ENCODE peak calls at places on chromosomes 11 and 22, in seven cellular contexts. One of them, this sample, is unnamed. For H3K4me1, the result is how much of the 10 kb centered on the place peaks cover.

GRCh38 chr11:101862410-101863233 is 52.2 kb upstream of the CEP126 start:
- DNase-seq in lower lobe of right lung: no peak
- DNase-seq in left ventricle myocardium inferior: no peak
- DNase-seq in HCT116: peak
- DNase-seq in CD8-positive, alpha-beta memory T cell: no peak
- DNase-seq in small intestine: peak
- DNase-seq in cardiac muscle cell: peak
- DNase-seq in this sample: no peak

GRCh38 chr11:93537022-93537421 is 6.2 kb downstream of the SMCO4 start:
- DNase-seq in HCT116: no peak
- DNase-seq in cardiac muscle cell: no peak
- DNase-seq in lower lobe of right lung: no peak
- DNase-seq in left ventricle myocardium inferior: peak
- DNase-seq in CD8-positive, alpha-beta memory T cell: no peak
- DNase-seq in small intestine: no peak
- DNase-seq in this sample: peak

GRCh38 chr11:36657610-36658225 is 59.7 kb upstream of the RAG2 start:
- DNase-seq in left ventricle myocardium inferior: no peak
- DNase-seq in CD8-positive, alpha-beta memory T cell: no peak
- DNase-seq in HCT116: no peak
- DNase-seq in cardiac muscle cell: no peak
- DNase-seq in lower lobe of right lung: no peak
- DNase-seq in small intestine: no peak
- DNase-seq in this sample: no peak

GRCh38 chr11:36343436-36343835 is 47.3 kb downstream of the PRR5L start:
- DNase-seq in CD8-positive, alpha-beta memory T cell: no peak
- DNase-seq in lower lobe of right lung: no peak
- DNase-seq in small intestine: no peak
- DNase-seq in HCT116: no peak
- DNase-seq in cardiac muscle cell: no peak
- DNase-seq in left ventricle myocardium inferior: no peak
- DNase-seq in this sample: no peak

GRCh38 chr11:67299471-67300191 is 3.7 kb upstream of the SSH3 start:
- DNase-seq in lower lobe of right lung: peak
- DNase-seq in small intestine: no peak
- DNase-seq in HCT116: no peak
- DNase-seq in cardiac muscle cell: no peak
- DNase-seq in CD8-positive, alpha-beta memory T cell: no peak
- DNase-seq in left ventricle myocardium inferior: no peak
- DNase-seq in this sample: peak

GRCh38 chr11:125164422-125165110 is at the start of gene PKNOX2:
- DNase-seq in small intestine: peak
- DNase-seq in CD8-positive, alpha-beta memory T cell: peak
- DNase-seq in HCT116: peak
- DNase-seq in cardiac muscle cell: peak
- DNase-seq in left ventricle myocardium inferior: peak
- DNase-seq in lower lobe of right lung: peak
- DNase-seq in this sample: peak

GRCh38 chr22:24186352-24186740 is 5.1 kb downstream of the SUSD2 start:
- DNase-seq in small intestine: no peak
- DNase-seq in left ventricle myocardium inferior: no peak
- DNase-seq in cardiac muscle cell: no peak
- DNase-seq in CD8-positive, alpha-beta memory T cell: peak
- DNase-seq in HCT116: no peak
- DNase-seq in lower lobe of right lung: no peak
- DNase-seq in this sample: no peak

GRCh38 chr22:19971276-19972124 is 29.9 kb upstream of the TXNRD2 start:
- DNase-seq in CD8-positive, alpha-beta memory T cell: no peak
- DNase-seq in HCT116: no peak
- DNase-seq in lower lobe of right lung: peak
- DNase-seq in cardiac muscle cell: no peak
- DNase-seq in small intestine: no peak
- DNase-seq in left ventricle myocardium inferior: no peak
- DNase-seq in this sample: no peak

GRCh38 chr22:33962409-33962808 is 42.1 kb upstream of the LARGE1 start:
- DNase-seq in CD8-positive, alpha-beta memory T cell: no peak
- DNase-seq in cardiac muscle cell: no peak
- DNase-seq in small intestine: no peak
- DNase-seq in left ventricle myocardium inferior: no peak
- DNase-seq in lower lobe of right lung: no peak
- DNase-seq in HCT116: no peak
- DNase-seq in this sample: no peak

GRCh38 chr11:2892215-2893020 is 6.8 kb upstream of the CDKN1C start:
- DNase-seq in HCT116: no peak
- DNase-seq in CD8-positive, alpha-beta memory T cell: peak
- DNase-seq in left ventricle myocardium inferior: peak
- DNase-seq in cardiac muscle cell: peak
- DNase-seq in small intestine: peak
- DNase-seq in lower lobe of right lung: peak
- DNase-seq in this sample: no peak

GRCh38 chr11:69537126-69537525 is 55.7 kb downstream of the LINC01488 start:
- DNase-seq in small intestine: no peak
- DNase-seq in lower lobe of right lung: no peak
- DNase-seq in cardiac muscle cell: no peak
- DNase-seq in HCT116: no peak
- DNase-seq in left ventricle myocardium inferior: no peak
- DNase-seq in CD8-positive, alpha-beta memory T cell: peak
- DNase-seq in this sample: no peak

GRCh38 chr22:50525991-50526848 is 822 bp upstream of the SCO2 start:
- DNase-seq in HCT116: no peak
- DNase-seq in small intestine: peak
- DNase-seq in lower lobe of right lung: peak
- DNase-seq in CD8-positive, alpha-beta memory T cell: peak
- DNase-seq in cardiac muscle cell: peak
- DNase-seq in left ventricle myocardium inferior: peak
- DNase-seq in this sample: peak

GRCh38 chr11:45470151-45471001 is 184.2 kb upstream of the SYT13 start:
- DNase-seq in CD8-positive, alpha-beta memory T cell: no peak
- DNase-seq in HCT116: no peak
- DNase-seq in lower lobe of right lung: no peak
- DNase-seq in cardiac muscle cell: no peak
- DNase-seq in left ventricle myocardium inferior: peak
- DNase-seq in small intestine: no peak
- DNase-seq in this sample: no peak

GRCh38 chr11:69372589-69373250 is 78.8 kb downstream of the MYEOV start:
- DNase-seq in lower lobe of right lung: no peak
- DNase-seq in CD8-positive, alpha-beta memory T cell: peak
- DNase-seq in HCT116: no peak
- DNase-seq in small intestine: no peak
- DNase-seq in left ventricle myocardium inferior: peak
- DNase-seq in cardiac muscle cell: no peak
- DNase-seq in this sample: no peak

GRCh38 chr22:29625090-29625825 is 21.8 kb downstream of the NF2 start:
- DNase-seq in left ventricle myocardium inferior: no peak
- DNase-seq in lower lobe of right lung: peak
- DNase-seq in CD8-positive, alpha-beta memory T cell: no peak
- DNase-seq in cardiac muscle cell: peak
- DNase-seq in HCT116: no peak
- DNase-seq in small intestine: peak
- DNase-seq in this sample: peak

GRCh38 chr11:131666617-131667016 is 296.2 kb downstream of the NTM start:
- DNase-seq in left ventricle myocardium inferior: no peak
- DNase-seq in CD8-positive, alpha-beta memory T cell: no peak
- DNase-seq in cardiac muscle cell: no peak
- DNase-seq in lower lobe of right lung: no peak
- DNase-seq in small intestine: no peak
- DNase-seq in HCT116: no peak
- DNase-seq in this sample: no peak

GRCh38 chr11:11422291-11423128 is 69.5 kb upstream of the CSNK2A3 start:
- DNase-seq in left ventricle myocardium inferior: no peak
- DNase-seq in lower lobe of right lung: no peak
- DNase-seq in HCT116: no peak
- DNase-seq in CD8-positive, alpha-beta memory T cell: no peak
- DNase-seq in small intestine: no peak
- DNase-seq in cardiac muscle cell: no peak
- DNase-seq in this sample: no peak

GRCh38 chr11:133907216-133907615 is 49.6 kb downstream of the IGSF9B start:
- DNase-seq in small intestine: no peak
- DNase-seq in left ventricle myocardium inferior: no peak
- DNase-seq in CD8-positive, alpha-beta memory T cell: peak
- DNase-seq in HCT116: no peak
- DNase-seq in lower lobe of right lung: peak
- DNase-seq in cardiac muscle cell: no peak
- DNase-seq in this sample: no peak

GRCh38 chr11:76723142-76723541 is 52.6 kb upstream of the LRRC32 start:
- DNase-seq in HCT116: no peak
- DNase-seq in CD8-positive, alpha-beta memory T cell: peak
- DNase-seq in lower lobe of right lung: no peak
- DNase-seq in left ventricle myocardium inferior: no peak
- DNase-seq in small intestine: no peak
- DNase-seq in cardiac muscle cell: no peak
- DNase-seq in this sample: no peak

GRCh38 chr11:103601230-103601846 is 435.1 kb upstream of the DDI1 start:
- DNase-seq in cardiac muscle cell: peak
- DNase-seq in HCT116: no peak
- DNase-seq in lower lobe of right lung: no peak
- DNase-seq in CD8-positive, alpha-beta memory T cell: peak
- DNase-seq in small intestine: peak
- DNase-seq in left ventricle myocardium inferior: no peak
- DNase-seq in this sample: no peak

GRCh38 chr11:76140912-76141574 is 65.3 kb downstream of the WNT11 start:
- DNase-seq in lower lobe of right lung: no peak
- DNase-seq in left ventricle myocardium inferior: peak
- DNase-seq in CD8-positive, alpha-beta memory T cell: no peak
- DNase-seq in cardiac muscle cell: no peak
- DNase-seq in HCT116: no peak
- DNase-seq in small intestine: no peak
- DNase-seq in this sample: no peak

GRCh38 chr22:39988386-39989114 is 6.2 kb upstream of the FAM83F start:
- DNase-seq in cardiac muscle cell: no peak
- DNase-seq in CD8-positive, alpha-beta memory T cell: no peak
- DNase-seq in small intestine: no peak
- DNase-seq in left ventricle myocardium inferior: no peak
- DNase-seq in lower lobe of right lung: no peak
- DNase-seq in HCT116: no peak
- DNase-seq in this sample: no peak

GRCh38 chr22:26890870-26891269 is 233.5 kb downstream of the MIAT start:
- DNase-seq in HCT116: peak
- DNase-seq in CD8-positive, alpha-beta memory T cell: no peak
- DNase-seq in small intestine: no peak
- DNase-seq in cardiac muscle cell: peak
- DNase-seq in left ventricle myocardium inferior: no peak
- DNase-seq in lower lobe of right lung: no peak
- DNase-seq in this sample: no peak

GRCh38 chr11:12829536-12830314 is 155.5 kb downstream of the TEAD1 start:
- DNase-seq in CD8-positive, alpha-beta memory T cell: no peak
- DNase-seq in small intestine: no peak
- DNase-seq in left ventricle myocardium inferior: no peak
- DNase-seq in cardiac muscle cell: no peak
- DNase-seq in HCT116: no peak
- DNase-seq in lower lobe of right lung: no peak
- DNase-seq in this sample: no peak

GRCh38 chr11:12829131-12829530 is 154.9 kb downstream of the TEAD1 start:
- DNase-seq in small intestine: no peak
- DNase-seq in left ventricle myocardium inferior: no peak
- DNase-seq in CD8-positive, alpha-beta memory T cell: no peak
- DNase-seq in lower lobe of right lung: no peak
- DNase-seq in HCT116: no peak
- DNase-seq in cardiac muscle cell: no peak
- DNase-seq in this sample: no peak

GRCh38 chr11:12834166-12834565 is 159.9 kb downstream of the TEAD1 start:
- DNase-seq in CD8-positive, alpha-beta memory T cell: no peak
- DNase-seq in small intestine: no peak
- DNase-seq in lower lobe of right lung: no peak
- DNase-seq in HCT116: no peak
- DNase-seq in cardiac muscle cell: no peak
- DNase-seq in left ventricle myocardium inferior: no peak
- DNase-seq in this sample: no peak

GRCh38 chr11:12832828-12833227 is 158.6 kb downstream of the TEAD1 start:
- DNase-seq in small intestine: no peak
- DNase-seq in left ventricle myocardium inferior: no peak
- DNase-seq in lower lobe of right lung: no peak
- DNase-seq in cardiac muscle cell: no peak
- DNase-seq in HCT116: no peak
- DNase-seq in CD8-positive, alpha-beta memory T cell: no peak
- DNase-seq in this sample: no peak

DNA sequence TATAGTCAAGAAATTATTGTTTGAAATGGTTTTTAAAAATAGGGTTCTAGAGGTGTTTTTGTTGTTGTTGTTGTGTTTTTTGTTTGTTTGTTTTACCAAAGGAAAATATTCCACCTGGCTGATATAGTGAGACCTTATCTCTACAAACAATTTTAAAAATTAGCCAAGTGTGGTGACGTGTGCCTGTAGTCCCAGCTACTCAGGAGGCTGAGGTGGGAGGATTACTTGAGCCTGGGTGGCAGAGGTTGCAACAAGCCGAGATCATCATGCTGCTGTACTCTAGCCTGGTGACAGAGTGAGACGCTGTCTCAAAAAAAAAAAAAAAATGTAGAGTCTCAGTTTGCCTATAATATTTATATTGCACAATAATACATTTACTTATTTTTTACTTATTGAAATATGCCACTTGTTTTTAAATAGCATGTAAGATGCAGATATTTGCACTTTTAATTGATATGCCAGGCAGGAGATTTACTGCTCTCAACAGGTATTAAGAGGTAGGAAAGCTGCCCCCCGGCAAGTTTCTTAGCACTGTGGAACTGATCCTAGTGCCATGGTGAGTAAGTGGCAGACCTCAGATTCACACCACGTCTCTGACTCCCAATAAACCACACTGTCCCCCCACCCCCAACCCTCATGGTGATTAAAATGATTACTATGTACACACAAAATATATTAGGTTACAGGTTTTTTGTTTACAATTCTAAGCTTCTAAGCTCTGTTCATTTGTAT is 157.4 kb downstream of the TEAD1 start:
- DNase-seq in HCT116: no peak
- DNase-seq in cardiac muscle cell: no peak
- DNase-seq in CD8-positive, alpha-beta memory T cell: no peak
- DNase-seq in small intestine: no peak
- DNase-seq in lower lobe of right lung: no peak
- DNase-seq in left ventricle myocardium inferior: no peak
- DNase-seq in this sample: no peak
- H3K4me1 ChIP-seq in HCT116: under half
- H3K4me1 ChIP-seq in cardiac muscle cell: under half
- H3K4me1 ChIP-seq in CD8-positive, alpha-beta memory T cell: under half
- H3K4me1 ChIP-seq in small intestine: under half
- H3K4me1 ChIP-seq in lower lobe of right lung: under half
- H3K4me1 ChIP-seq in left ventricle myocardium inferior: half or more
- H3K4me1 ChIP-seq in this sample: under half

GRCh38 chr11:44097821-44098220 is 2.3 kb downstream of the EXT2 start:
- DNase-seq in CD8-positive, alpha-beta memory T cell: no peak
- DNase-seq in lower lobe of right lung: no peak
- DNase-seq in left ventricle myocardium inferior: no peak
- DNase-seq in small intestine: no peak
- DNase-seq in cardiac muscle cell: no peak
- DNase-seq in HCT116: no peak
- DNase-seq in this sample: no peak
- H3K4me1 ChIP-seq in CD8-positive, alpha-beta memory T cell: under half
- H3K4me1 ChIP-seq in lower lobe of right lung: under half
- H3K4me1 ChIP-seq in left ventricle myocardium inferior: half or more
- H3K4me1 ChIP-seq in small intestine: under half
- H3K4me1 ChIP-seq in cardiac muscle cell: under half
- H3K4me1 ChIP-seq in HCT116: under half
- H3K4me1 ChIP-seq in this sample: under half

GRCh38 chr11:705646-706438 is at the start of gene EPS8L2:
- DNase-seq in CD8-positive, alpha-beta memory T cell: no peak
- DNase-seq in small intestine: peak
- DNase-seq in cardiac muscle cell: no peak
- DNase-seq in HCT116: no peak
- DNase-seq in left ventricle myocardium inferior: no peak
- DNase-seq in lower lobe of right lung: peak
- DNase-seq in this sample: peak
- H3K4me1 ChIP-seq in CD8-positive, alpha-beta memory T cell: under half
- H3K4me1 ChIP-seq in small intestine: under half
- H3K4me1 ChIP-seq in cardiac muscle cell: under half
- H3K4me1 ChIP-seq in HCT116: under half
- H3K4me1 ChIP-seq in left ventricle myocardium inferior: under half
- H3K4me1 ChIP-seq in lower lobe of right lung: half or more
- H3K4me1 ChIP-seq in this sample: under half

GRCh38 chr22:38699143-38699542 is 1.6 kb downstream of the JOSD1 start:
- DNase-seq in lower lobe of right lung: no peak
- DNase-seq in cardiac muscle cell: no peak
- DNase-seq in small intestine: peak
- DNase-seq in HCT116: no peak
- DNase-seq in left ventricle myocardium inferior: no peak
- DNase-seq in CD8-positive, alpha-beta memory T cell: no peak
- DNase-seq in this sample: no peak
- H3K4me1 ChIP-seq in lower lobe of right lung: half or more
- H3K4me1 ChIP-seq in cardiac muscle cell: under half
- H3K4me1 ChIP-seq in small intestine: under half
- H3K4me1 ChIP-seq in HCT116: under half
- H3K4me1 ChIP-seq in left ventricle myocardium inferior: half or more
- H3K4me1 ChIP-seq in CD8-positive, alpha-beta memory T cell: half or more
- H3K4me1 ChIP-seq in this sample: half or more

This sample was measured in tibial artery.